ENCODE peak calls at places on chromosome 5, in seven cellular contexts. N is HCT116, G is dorsolateral prefrontal cortex, Y is GM23248, A is fibroblast of lung, I is A549, L is body of pancreas. O is an unnamed sample.

GRCh38 chr5:75509956-75510355 is 1.5 kb downstream of the CERT1 start:
- DNase-seq in I (peak; percentile 33), Y (peak; percentile 72), N (no peak), G (no peak), L (peak; percentile 43), A (peak; percentile 52), O (peak; percentile 82)

GRCh38 chr5:145680744-145681143 is 154.4 kb downstream of the PRELID2 start:
- DNase-seq in L (no peak), G (no peak), A (no peak), Y (peak; percentile 3), I (no peak), N (no peak), O (no peak)

GRCh38 chr5:143566139-143566538 is 162.7 kb upstream of the NR3C1 start:
- DNase-seq in I (no peak), A (no peak), G (no peak), L (no peak), N (no peak), Y (no peak), O (no peak)

GRCh38 chr5:162272417-162272816 is 204.8 kb downstream of the GABRG2 start:
- DNase-seq in N (no peak), G (no peak), Y (no peak), L (no peak), I (no peak), A (no peak), O (no peak)

GRCh38 chr5:173138707-173139106 is 5.6 kb upstream of the BNIP1 start:
- DNase-seq in Y (no peak), L (no peak), N (no peak), A (no peak), I (no peak), G (no peak), O (peak; percentile 12)

GRCh38 chr5:115150512-115150911 is 19.2 kb downstream of the TRIM36 start:
- DNase-seq in A (no peak), Y (no peak), G (no peak), I (no peak), L (no peak), N (no peak), O (no peak)

GRCh38 chr5:174556756-174557155 is 167.6 kb upstream of the MSX2 start:
- DNase-seq in G (no peak), Y (no peak), I (no peak), L (no peak), N (no peak), A (peak; percentile 62), O (no peak)

GRCh38 chr5:160398806-160399205 is 1.0 kb downstream of the FAM200C start:
- DNase-seq in G (no peak), N (no peak), I (no peak), A (peak; percentile 74), Y (peak; percentile 57), L (no peak), O (peak; percentile 37)

GRCh38 chr5:141529002-141529401 is 40.1 kb downstream of the PCDHGC5 start:
- DNase-seq in Y (peak; percentile 85), G (no peak), N (no peak), A (peak; percentile 86), I (no peak), L (no peak), O (peak; percentile 55)

GRCh38 chr5:44839018-44839681 is 30.4 kb downstream of the MRPS30 start:
- DNase-seq in A (no peak), N (no peak), G (no peak), Y (no peak), L (no peak), I (no peak), O (no peak)

GRCh38 chr5:127031147-127031862 is 947 bp upstream of the MARCHF3 start:
- DNase-seq in L (peak; percentile 6), I (peak; percentile 5), Y (no peak), N (no peak), A (peak; percentile 7), G (no peak), O (no peak)

GRCh38 chr5:1510151-1510561 is 13.6 kb downstream of the LPCAT1 start:
- DNase-seq in A (no peak), N (no peak), L (no peak), I (no peak), G (peak; percentile 79), Y (no peak), O (no peak)

GRCh38 chr5:73030995-73031394 is 75.2 kb downstream of the FCHO2 start:
- DNase-seq in N (peak; percentile 66), I (peak; percentile 31), L (no peak), G (no peak), A (peak; percentile 95), Y (peak; percentile 94), O (peak; percentile 71)

GRCh38 chr5:93580387-93581100 is 475 bp downstream of the NR2F1-AS1 start:
- DNase-seq in N (no peak), I (peak; percentile 26), Y (peak; percentile 66), G (no peak), A (peak; percentile 66), L (no peak), O (peak; percentile 67)

GRCh38 chr5:75460947-75461346 is 50.5 kb downstream of the CERT1 start:
- DNase-seq in I (no peak), N (no peak), A (no peak), L (no peak), Y (no peak), G (no peak), O (no peak)

GRCh38 chr5:97534166-97534565 is 351.1 kb upstream of the RIOK2 start:
- DNase-seq in A (peak; percentile 87), N (peak; percentile 51), I (peak; percentile 56), Y (peak; percentile 87), G (no peak), L (peak; percentile 52), O (peak; percentile 90)

DNA sequence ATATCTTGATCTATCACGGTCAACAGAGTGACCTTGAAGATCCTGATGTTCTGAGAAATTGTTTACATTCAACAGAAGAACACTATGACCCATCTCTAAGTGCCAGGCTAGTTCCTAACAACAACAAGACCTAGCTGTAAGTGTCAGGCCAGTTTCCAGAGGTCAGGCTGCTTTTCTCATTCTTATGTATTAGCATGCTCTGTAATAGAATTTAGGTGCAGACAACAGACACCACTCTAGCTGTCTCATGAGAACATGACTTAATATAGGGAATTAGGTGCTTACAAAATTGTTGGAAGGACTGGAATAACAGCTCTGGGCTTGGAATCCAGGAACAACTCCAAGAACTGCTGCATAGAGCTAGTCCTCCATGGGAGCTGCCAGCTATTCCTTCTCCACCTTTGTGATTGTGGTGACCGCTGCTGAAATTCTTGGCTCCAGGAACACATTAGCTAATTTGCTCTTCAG is 138.7 kb downstream of the SNX18 start:
- DNase-seq in L (peak; percentile 25), G (no peak), N (no peak), A (peak; percentile 70), I (no peak), Y (no peak), O (peak; percentile 51)
- H3K27ac ChIP-seq in L (no peak overlapping the region), G (no peak overlapping the region), N (no peak overlapping the region), A (no peak overlapping the region), I (no peak overlapping the region), Y (no peak overlapping the region), O (no peak overlapping the region)

DNA sequence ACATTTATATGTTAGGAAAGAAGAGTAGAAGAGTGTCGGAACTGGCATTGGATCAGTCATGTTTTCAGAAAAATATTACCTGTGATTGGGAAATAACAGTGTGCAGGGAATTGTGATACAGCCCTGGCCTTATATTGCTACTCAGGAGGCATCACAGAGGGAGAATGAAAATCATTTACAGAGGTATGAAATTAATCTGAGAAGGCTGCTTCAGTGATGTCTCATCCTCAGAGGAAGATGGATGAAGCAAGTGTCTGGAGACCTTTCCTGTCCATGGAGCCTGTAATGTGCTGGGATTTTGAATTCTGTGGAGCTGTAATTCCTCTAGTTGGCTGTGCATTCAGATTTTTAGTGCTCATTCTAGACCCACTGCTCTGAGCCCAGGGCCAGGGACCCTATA is 3.8 kb downstream of the ACTBL2 start:
- DNase-seq in Y (peak; percentile 36), L (no peak), G (no peak), N (no peak), A (no peak), I (no peak), O (no peak)
- H3K27ac ChIP-seq in Y (no peak overlapping the region), L (no peak overlapping the region), G (no peak overlapping the region), N (no peak overlapping the region), A (no peak overlapping the region), I (no peak overlapping the region), O (no peak overlapping the region)

DNA sequence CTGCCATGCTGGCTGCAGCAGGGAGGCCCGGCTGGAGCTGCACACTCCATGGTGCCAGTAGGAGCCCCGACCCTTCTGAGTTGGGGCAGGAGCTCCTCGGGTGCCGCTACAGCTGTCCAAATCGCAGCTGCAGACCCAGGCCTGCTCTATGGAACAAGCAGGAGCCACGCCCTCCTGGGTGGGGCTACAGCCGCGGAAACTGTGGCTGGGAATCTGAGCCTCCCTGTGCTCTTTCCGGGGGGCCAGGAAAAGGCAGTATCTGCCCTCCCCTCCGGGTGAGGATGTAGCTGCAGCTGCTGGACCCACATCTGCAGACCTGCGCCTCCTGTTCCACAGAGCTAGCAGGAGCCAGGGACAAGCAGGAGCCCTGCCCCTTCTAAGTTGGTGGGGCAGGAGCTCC is 278.9 kb upstream of the ACTBL2 start:
- DNase-seq in A (no peak), I (no peak), Y (no peak), L (no peak), G (no peak), N (no peak), O (no peak)
- H3K27ac ChIP-seq in A (no peak overlapping the region), I (no peak overlapping the region), Y (no peak overlapping the region), L (no peak overlapping the region), G (no peak overlapping the region), N (no peak overlapping the region), O (no peak overlapping the region)

GRCh38 chr5:37774912-37775483 is 64.8 kb downstream of the GDNF start:
- DNase-seq in L (no peak), I (peak; percentile 56), Y (peak; percentile 28), G (no peak), A (peak; percentile 36), N (peak; percentile 36), O (peak; percentile 33)

GRCh38 chr5:37772255-37772654 is 67.6 kb downstream of the GDNF start:
- DNase-seq in I (no peak), A (no peak), L (no peak), Y (no peak), G (no peak), N (no peak), O (no peak)

GRCh38 chr5:37777472-37778135 is 62.2 kb downstream of the GDNF start:
- DNase-seq in Y (peak; percentile 94), G (no peak), L (no peak), I (no peak), N (no peak), A (peak; percentile 74), O (peak; percentile 86)

GRCh38 chr5:37773809-37774208 is 66.0 kb downstream of the GDNF start:
- DNase-seq in N (no peak), G (no peak), I (no peak), L (no peak), A (peak; percentile 44), Y (no peak), O (no peak)

GRCh38 chr5:37776826-37777225 is 63.0 kb downstream of the GDNF start:
- DNase-seq in I (no peak), Y (peak; percentile 93), N (no peak), G (no peak), L (no peak), A (peak; percentile 89), O (peak; percentile 81)
- H3K27ac ChIP-seq in I (no peak overlapping the region), Y (peak overlapping the region; percentile 98), N (no peak overlapping the region), G (no peak overlapping the region), L (no peak overlapping the region), A (peak overlapping the region; percentile 14), O (no peak overlapping the region)

DNA sequence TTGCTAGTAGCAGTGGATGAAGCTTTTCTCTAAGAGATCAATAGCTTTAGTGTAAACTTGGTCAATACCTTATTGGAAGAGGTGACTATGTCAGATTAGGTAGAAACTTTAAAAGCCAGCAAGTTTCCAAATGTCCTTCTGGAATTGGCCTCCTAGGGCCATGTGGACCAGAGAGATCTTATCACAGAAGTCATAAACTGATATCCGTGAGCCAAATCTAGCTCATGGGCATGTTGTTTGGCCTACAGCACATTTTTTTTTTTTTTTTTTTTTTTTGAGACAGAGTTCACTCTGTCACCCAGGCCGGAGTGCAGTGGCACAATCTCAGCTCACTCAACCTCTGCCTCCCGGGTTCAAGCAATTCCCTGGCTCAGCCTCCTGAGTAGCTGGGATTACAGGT is 157.5 kb upstream of the CCDC152 start:
- DNase-seq in Y (no peak), I (no peak), N (no peak), A (no peak), L (no peak), G (no peak), O (no peak)
- H3K27ac ChIP-seq in Y (no peak overlapping the region), I (no peak overlapping the region), N (no peak overlapping the region), A (no peak overlapping the region), L (no peak overlapping the region), G (no peak overlapping the region), O (no peak overlapping the region)